ENCODE peak calls at places on chromosomes 16 and 17, in nine cellular contexts. W, R, T, V, H, I, A, K and Y are unnamed samples.

GRCh38 chr16:30092373-30093010 is 768 bp upstream of the TBX6 start:
- DNase-seq in W (peak), A (peak), H (peak), V (peak), I (peak), K (peak), T (peak), R (peak), Y (peak)

GRCh38 chr17:75832164-75832651 is 12.0 kb downstream of the UNC13D start:
- DNase-seq in R (no peak), W (no peak), T (no peak), V (no peak), H (no peak), K (peak), I (peak), A (no peak), Y (no peak)

GRCh38 chr17:80095038-80095843 is 6.1 kb upstream of the GAA start:
- DNase-seq in R (peak), A (no peak), T (no peak), K (no peak), W (no peak), H (no peak), V (no peak), I (no peak), Y (no peak)

GRCh38 chr17:65235284-65235683 is 98.1 kb downstream of the RGS9 start:
- DNase-seq in I (no peak), V (no peak), K (no peak), R (no peak), W (no peak), A (no peak), H (no peak), T (no peak), Y (no peak)

GRCh38 chr17:27531469-27531948 is 75.3 kb downstream of the KSR1 start:
- DNase-seq in K (no peak), T (no peak), A (no peak), R (no peak), W (no peak), I (no peak), V (no peak), H (no peak), Y (no peak)

GRCh38 chr17:67358612-67359011 is 7.8 kb downstream of the PSMD12 start:
- DNase-seq in V (no peak), K (peak), H (no peak), R (no peak), I (no peak), T (no peak), A (no peak), W (no peak), Y (no peak)

GRCh38 chr16:65658339-65659275 is 536.7 kb upstream of the CDH11 start:
- DNase-seq in A (no peak), R (no peak), W (no peak), V (no peak), H (peak), T (no peak), I (no peak), K (peak), Y (no peak)

GRCh38 chr17:55294042-55294751 is 29.4 kb downstream of the HLF start:
- DNase-seq in R (no peak), T (no peak), V (no peak), W (no peak), A (no peak), I (no peak), K (no peak), H (no peak), Y (no peak)

GRCh38 chr17:77842906-77843249 is 115.6 kb upstream of the TNRC6C start:
- DNase-seq in T (no peak), W (no peak), K (no peak), H (no peak), V (no peak), R (peak), I (no peak), A (no peak), Y (no peak)

GRCh38 chr17:987931-988330 is 8.4 kb upstream of the NXN start:
- DNase-seq in V (no peak), W (no peak), A (no peak), R (no peak), H (no peak), T (no peak), I (no peak), K (no peak), Y (no peak)

GRCh38 chr16:88493879-88494278 is 40.8 kb downstream of the ZFPM1 start:
- DNase-seq in H (no peak), T (no peak), W (no peak), R (no peak), V (no peak), A (no peak), I (no peak), K (no peak), Y (no peak)

GRCh38 chr17:50772251-50772650 is 4.9 kb upstream of the ANKRD40CL start:
- DNase-seq in A (peak), K (no peak), T (no peak), W (no peak), V (no peak), R (no peak), H (no peak), I (no peak), Y (no peak)

GRCh38 chr16:6343157-6343556 is 989.5 kb upstream of the RBFOX1 start:
- DNase-seq in K (no peak), R (no peak), V (no peak), A (no peak), W (no peak), T (no peak), I (no peak), H (no peak), Y (no peak)

GRCh38 chr17:48499248-48499647 is 31.6 kb downstream of the HOXB1 start:
- DNase-seq in K (peak), V (no peak), H (no peak), W (no peak), I (no peak), A (no peak), R (no peak), T (no peak), Y (no peak)

GRCh38 chr17:63774982-63775290 is 966 bp downstream of the DDX42 start:
- DNase-seq in R (no peak), V (no peak), A (no peak), W (no peak), K (peak), H (no peak), I (no peak), T (no peak), Y (no peak)

GRCh38 chr17:72879877-72880276 is 212.6 kb downstream of the SLC39A11 start:
- DNase-seq in K (no peak), W (no peak), T (no peak), R (no peak), I (no peak), H (no peak), A (no peak), V (no peak), Y (no peak)

GRCh38 chr17:50163846-50164696 is 1.7 kb upstream of the SGCA start:
- DNase-seq in V (peak), K (no peak), I (no peak), H (no peak), T (no peak), A (no peak), R (no peak), W (peak), Y (no peak)

GRCh38 chr17:20920813-20921199 is 122.0 kb downstream of the USP22 start:
- DNase-seq in H (no peak), W (no peak), I (no peak), V (no peak), R (no peak), T (no peak), A (no peak), K (peak), Y (no peak)

GRCh38 chr17:77407321-77408277 is 266.8 kb downstream of the SEC14L1 start:
- DNase-seq in V (no peak), I (no peak), T (no peak), H (no peak), A (peak), R (no peak), K (no peak), W (no peak), Y (no peak)

GRCh38 chr16:1979271-1980025 is 1.8 kb downstream of the NOXO1 start:
- DNase-seq in A (no peak), K (no peak), R (no peak), V (no peak), H (no peak), T (peak), I (no peak), W (no peak), Y (no peak)

GRCh38 chr17:75074532-75074931 is 13.2 kb upstream of the SLC16A5 start:
- DNase-seq in H (peak), K (no peak), I (no peak), A (no peak), R (no peak), T (no peak), V (no peak), W (no peak), Y (no peak)

GRCh38 chr17:50056217-50056960 is 479 bp downstream of the ITGA3 start:
- DNase-seq in R (peak), A (peak), H (peak), K (peak), W (no peak), T (peak), I (peak), V (peak), Y (peak)

GRCh38 chr17:73194514-73195222 is 1.8 kb downstream of the COG1 start:
- DNase-seq in H (no peak), K (peak), W (no peak), R (no peak), I (no peak), T (no peak), V (no peak), A (no peak), Y (no peak)

DNA sequence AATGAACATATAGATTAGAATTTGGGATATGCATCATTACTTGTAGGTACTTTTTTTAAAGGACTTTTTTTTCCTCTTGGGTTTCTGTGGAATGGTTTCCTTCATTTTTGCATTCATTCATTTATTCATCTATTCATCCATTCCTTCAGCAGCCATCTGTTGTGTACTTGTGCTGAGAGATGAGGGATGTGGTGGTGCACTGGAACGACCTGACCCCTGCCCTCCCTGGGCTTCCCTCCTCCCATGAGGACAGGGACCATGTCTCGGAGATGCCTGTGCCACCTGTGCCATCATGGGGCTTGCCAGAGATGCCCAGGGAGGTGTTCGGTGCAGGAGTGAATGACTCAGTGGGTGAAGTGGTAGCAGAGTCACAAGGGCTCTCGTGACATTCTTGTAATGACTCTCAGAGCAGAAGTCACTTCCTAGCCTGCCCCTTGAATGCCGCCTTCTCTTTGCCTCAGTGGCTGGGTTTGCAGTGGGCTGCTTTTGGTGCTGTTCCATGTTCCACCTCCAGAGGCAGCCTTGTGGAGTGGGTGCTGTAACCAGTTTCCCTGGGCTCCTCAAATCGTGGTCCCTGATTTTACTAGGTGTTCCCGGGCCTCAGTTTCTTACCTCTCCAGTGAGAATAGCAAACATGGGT is 43.9 kb downstream of the CLEC16A start:
- DNase-seq in I (no peak), T (peak), A (no peak), K (no peak), V (no peak), R (no peak), W (no peak), H (no peak), Y (no peak)
- TF ChIP-seq CTCF in I (peak), T (peak), A (no peak), K (peak), V (no peak), R (no peak), W (no peak), H (peak), Y (peak)

GRCh38 chr16:23699100-23699499 is 13.9 kb downstream of the ERN2 start:
- DNase-seq in V (no peak), A (no peak), T (peak), R (no peak), H (no peak), I (no peak), W (no peak), K (no peak), Y (no peak)

GRCh38 chr16:23702951-23703350 is 10.1 kb downstream of the ERN2 start:
- DNase-seq in A (no peak), K (no peak), T (no peak), R (no peak), I (no peak), H (no peak), V (no peak), W (no peak), Y (no peak)

GRCh38 chr16:23700093-23700492 is 12.9 kb downstream of the ERN2 start:
- DNase-seq in W (no peak), A (no peak), R (no peak), T (no peak), I (no peak), K (no peak), V (no peak), H (no peak), Y (no peak)

GRCh38 chr16:23701045-23701444 is 12.0 kb downstream of the ERN2 start:
- DNase-seq in K (no peak), I (no peak), R (no peak), T (no peak), A (no peak), V (no peak), H (no peak), W (no peak), Y (no peak)

DNA sequence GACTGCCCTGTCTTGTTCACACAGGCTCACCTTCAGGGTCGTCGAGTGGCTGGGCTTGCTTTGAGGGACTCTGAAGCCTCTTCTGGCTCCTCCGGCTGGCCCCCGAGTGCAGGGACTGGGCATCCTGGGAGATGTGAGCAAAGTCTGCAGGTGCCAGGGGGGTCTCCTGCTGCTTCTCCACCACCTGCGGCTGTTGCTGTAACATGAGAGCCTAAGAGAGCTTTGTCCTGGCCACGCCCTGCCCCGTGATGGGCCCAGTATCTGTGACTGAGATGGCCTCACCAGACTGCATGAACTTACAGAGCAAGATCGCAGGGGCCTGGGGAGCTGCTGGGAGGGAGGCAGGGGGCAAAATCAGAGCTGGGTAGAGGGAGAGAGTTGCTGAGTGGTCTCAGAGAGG is 12.5 kb downstream of the ERN2 start:
- DNase-seq in A (no peak), I (no peak), H (no peak), T (no peak), V (no peak), K (no peak), R (no peak), W (no peak), Y (no peak)
- TF ChIP-seq CTCF in A (no peak), I (no peak), H (no peak), T (no peak), V (no peak), K (no peak), R (no peak), W (no peak), Y (no peak)

DNA sequence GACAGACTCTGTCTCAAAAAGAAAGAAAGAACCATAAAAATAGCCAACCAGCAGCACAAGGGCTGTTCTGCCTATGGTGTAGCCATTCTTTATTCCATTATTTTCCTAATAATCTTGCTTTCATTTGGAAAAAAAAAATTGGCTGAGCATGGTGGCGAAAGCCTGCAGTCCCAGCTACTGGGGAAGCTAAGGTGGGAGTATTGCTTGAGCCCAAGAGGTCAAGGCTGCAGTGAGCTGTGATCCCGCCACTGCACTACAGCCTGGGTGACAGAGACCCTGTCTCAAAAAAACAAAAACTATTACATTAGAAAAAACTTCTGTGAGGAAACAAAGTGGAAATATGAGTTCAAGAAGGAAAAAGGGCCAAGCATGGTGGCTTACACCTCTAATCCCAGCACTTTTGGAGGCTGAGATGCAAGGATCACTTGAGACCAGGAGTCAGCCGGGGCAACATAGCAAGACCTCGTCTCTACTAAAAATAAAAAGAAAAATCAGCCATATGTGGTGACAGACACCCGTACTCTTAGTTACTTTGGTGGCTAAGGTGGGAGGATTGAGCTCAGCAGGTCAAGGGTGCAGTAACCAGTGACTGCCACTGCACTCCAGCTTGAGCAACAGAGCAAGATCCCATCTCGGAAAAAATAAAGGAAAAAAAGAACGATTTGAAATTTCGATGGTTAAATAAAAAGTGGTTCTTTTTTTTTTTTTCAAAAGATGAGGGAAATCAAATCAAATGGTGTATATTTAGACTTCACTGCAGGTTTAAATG is 2.5 kb downstream of the DCAKD start:
- DNase-seq in R (no peak), T (no peak), V (no peak), W (no peak), K (no peak), I (no peak), A (no peak), H (peak), Y (no peak)
- TF ChIP-seq CTCF in R (no peak), T (no peak), V (no peak), W (no peak), K (no peak), I (no peak), A (no peak), H (peak), Y (peak)

DNA sequence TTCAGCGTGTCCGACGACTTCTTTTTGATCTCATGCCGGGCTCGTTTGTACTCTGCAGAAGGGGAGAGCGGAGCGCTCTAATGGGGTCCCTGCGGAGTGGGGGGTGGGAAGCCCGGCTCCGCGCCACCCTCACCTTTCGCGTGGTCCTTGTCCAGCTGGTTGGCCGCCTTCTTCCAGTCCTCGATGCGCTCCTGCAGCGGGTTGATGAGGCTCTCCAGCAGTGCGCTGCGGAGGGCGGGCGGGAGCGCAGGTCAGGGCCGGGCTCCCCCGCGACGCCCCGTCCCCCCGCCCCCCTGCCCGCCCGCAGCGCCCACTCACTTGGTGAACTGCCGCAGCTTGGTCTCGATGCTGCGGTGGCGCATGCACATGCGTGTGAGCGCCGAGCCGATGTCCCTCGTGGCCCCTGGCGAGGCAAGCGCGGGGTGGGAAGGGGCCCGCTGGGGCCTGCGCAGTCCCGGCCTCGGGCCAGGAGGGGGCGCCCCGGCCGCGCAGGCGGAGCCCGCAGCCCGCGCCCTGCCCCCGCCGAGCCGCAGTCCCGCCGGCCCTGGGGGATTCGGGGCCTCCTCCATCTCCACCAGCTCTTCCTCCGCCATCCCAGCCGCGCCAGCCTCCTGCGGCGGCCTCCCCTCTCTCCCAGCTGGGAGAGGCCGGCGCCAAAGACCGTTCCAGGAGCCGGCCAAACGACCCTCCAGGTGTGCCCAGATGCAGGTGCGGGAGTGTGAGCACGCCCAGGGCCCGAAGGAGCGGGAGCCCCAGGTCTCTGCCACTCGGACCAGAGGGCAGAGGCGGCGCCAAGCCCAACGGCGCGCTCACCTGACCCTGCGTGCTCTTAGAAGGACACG is 6.0 kb downstream of the MTSS2 start:
- DNase-seq in K (no peak), W (no peak), R (no peak), T (no peak), I (no peak), V (no peak), H (peak), A (no peak), Y (no peak)
- TF ChIP-seq CTCF in K (peak), W (peak), R (peak), T (no peak), I (peak), V (peak), H (peak), A (peak), Y (peak)

GRCh38 chr17:58336456-58337094 is 8.0 kb upstream of the TSPOAP1 start:
- DNase-seq in R (no peak), A (no peak), V (no peak), I (no peak), T (no peak), H (peak), K (peak), W (no peak), Y (no peak)
- TF ChIP-seq CTCF in R (no peak), A (no peak), V (no peak), I (no peak), T (no peak), H (no peak), K (no peak), W (no peak), Y (no peak)

DNA sequence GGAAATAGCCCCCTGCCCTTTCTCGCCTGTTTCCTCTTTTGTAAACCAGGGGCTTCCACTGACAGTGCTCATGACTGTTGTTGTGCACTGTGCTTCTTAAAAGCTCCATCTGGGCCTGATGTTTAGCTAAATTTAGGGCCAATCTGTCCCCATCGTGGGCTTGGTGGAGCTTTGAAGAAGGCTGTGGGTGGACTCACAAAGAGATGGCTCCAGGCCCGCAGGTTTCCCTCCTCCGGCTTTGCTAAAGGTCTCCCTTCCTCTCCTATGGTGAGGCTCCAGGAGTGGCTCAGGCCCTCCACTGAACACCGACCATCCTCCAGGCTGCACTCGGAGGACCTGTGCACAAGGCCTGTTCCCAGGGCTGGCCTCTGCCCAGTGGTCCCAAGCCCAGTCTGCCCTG is 30.2 kb upstream of the XPO6 start:
- DNase-seq in W (no peak), V (no peak), H (no peak), K (no peak), I (no peak), T (no peak), A (no peak), R (peak), Y (no peak)
- TF ChIP-seq CTCF in W (no peak), V (no peak), H (no peak), K (no peak), I (no peak), T (no peak), A (no peak), R (no peak), Y (no peak)

GRCh38 chr17:17609121-17609520 is 17.6 kb upstream of the PEMT start:
- DNase-seq in I (no peak), K (no peak), H (no peak), V (no peak), R (no peak), T (no peak), A (no peak), W (no peak), Y (no peak)

GRCh38 chr17:17613708-17614114 is 22.2 kb upstream of the PEMT start:
- DNase-seq in K (peak), W (peak), A (peak), R (no peak), T (peak), H (peak), I (peak), V (peak), Y (peak)

GRCh38 chr17:17606416-17607000 is 15.0 kb upstream of the PEMT start:
- DNase-seq in V (no peak), T (no peak), H (no peak), R (no peak), A (no peak), I (no peak), W (no peak), K (no peak), Y (no peak)

GRCh38 chr17:17612085-17613022 is 20.8 kb upstream of the PEMT start:
- DNase-seq in R (no peak), W (no peak), K (no peak), H (no peak), T (no peak), V (no peak), A (no peak), I (no peak), Y (no peak)
- TF ChIP-seq CTCF in R (no peak), W (no peak), K (no peak), H (no peak), T (no peak), V (no peak), A (no peak), I (no peak), Y (no peak)

GRCh38 chr17:32783602-32784001 is 93.3 kb downstream of the MYO1D start:
- DNase-seq in W (no peak), T (no peak), I (no peak), K (peak), R (no peak), H (peak), A (no peak), V (no peak), Y (no peak)
- TF ChIP-seq CTCF in W (peak), T (peak), I (peak), K (peak), R (peak), H (peak), A (peak), V (peak), Y (peak)